ENCODE peak calls at places on chromosomes 13 and 19, in four cellular contexts. One of them, this sample, is unnamed.

GRCh38 chr13:52371736-52372247 is 34.2 kb downstream of the THSD1 start:
- DNase-seq in CD8-positive, alpha-beta T cell: no peak
- DNase-seq in H1: no peak
- DNase-seq in mucosa of descending colon: no peak
- DNase-seq in this sample: no peak

GRCh38 chr13:102799544-102800144 is 725 bp downstream of the BIVM start:
- DNase-seq in CD8-positive, alpha-beta T cell: peak; percentile 9
- DNase-seq in H1: no peak
- DNase-seq in mucosa of descending colon: no peak
- DNase-seq in this sample: no peak

GRCh38 chr19:18496980-18497256 is 25.0 kb downstream of the ELL start:
- DNase-seq in CD8-positive, alpha-beta T cell: no peak
- DNase-seq in H1: no peak
- DNase-seq in mucosa of descending colon: no peak
- DNase-seq in this sample: no peak

GRCh38 chr13:26895081-26895807 is 134.7 kb upstream of the GPR12 start:
- DNase-seq in CD8-positive, alpha-beta T cell: no peak
- DNase-seq in H1: no peak
- DNase-seq in mucosa of descending colon: no peak
- DNase-seq in this sample: no peak

GRCh38 chr19:33811736-33812387 is 15.2 kb downstream of the KCTD15 start:
- DNase-seq in CD8-positive, alpha-beta T cell: no peak
- DNase-seq in H1: no peak
- DNase-seq in mucosa of descending colon: no peak
- DNase-seq in this sample: no peak

GRCh38 chr19:9945319-9945966 is 9.1 kb upstream of the OLFM2 start:
- DNase-seq in CD8-positive, alpha-beta T cell: no peak
- DNase-seq in H1: no peak
- DNase-seq in mucosa of descending colon: peak; percentile 60
- DNase-seq in this sample: no peak

GRCh38 chr13:108003626-108004025 is 211.7 kb downstream of the LIG4 start:
- DNase-seq in CD8-positive, alpha-beta T cell: no peak
- DNase-seq in H1: no peak
- DNase-seq in mucosa of descending colon: no peak
- DNase-seq in this sample: no peak

GRCh38 chr19:5048727-5049553 is 80.0 kb downstream of the KDM4B start:
- DNase-seq in CD8-positive, alpha-beta T cell: no peak
- DNase-seq in H1: no peak
- DNase-seq in mucosa of descending colon: peak; percentile 63
- DNase-seq in this sample: no peak

GRCh38 chr13:42981853-42982252 is 10.2 kb downstream of the EPSTI1 start:
- DNase-seq in CD8-positive, alpha-beta T cell: no peak
- DNase-seq in H1: no peak
- DNase-seq in mucosa of descending colon: peak; percentile 50
- DNase-seq in this sample: no peak
- H3K9me3 ChIP-seq in CD8-positive, alpha-beta T cell: no peaks in the 10 kb centered on the region
- H3K9me3 ChIP-seq in H1: no peaks in the 10 kb centered on the region
- H3K9me3 ChIP-seq in mucosa of descending colon: no peaks in the 10 kb centered on the region
- H3K9me3 ChIP-seq in this sample: no peaks in the 10 kb centered on the region

DNA sequence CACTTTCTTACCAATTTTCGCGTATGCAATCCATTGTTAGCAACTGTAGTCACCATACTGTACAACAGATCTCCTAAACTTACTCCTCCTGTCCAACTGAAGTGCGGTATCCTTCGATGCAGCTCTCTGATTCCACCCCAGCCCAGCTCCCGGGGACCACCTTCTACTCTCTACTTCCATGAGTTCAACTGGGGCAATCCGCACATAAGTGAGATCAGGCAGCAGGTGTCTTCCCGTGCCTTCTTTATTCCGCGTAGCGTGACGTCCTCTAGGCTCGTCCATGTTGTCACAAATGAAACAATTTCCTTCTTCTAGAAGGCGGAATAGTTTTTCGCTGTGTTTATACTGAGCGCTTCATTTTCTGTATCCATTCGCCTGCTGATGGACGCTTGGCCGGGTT is 8.4 kb downstream of the LILRB1 start:
- DNase-seq in CD8-positive, alpha-beta T cell: no peak
- DNase-seq in H1: no peak
- DNase-seq in mucosa of descending colon: no peak
- DNase-seq in this sample: no peak
- H3K9me3 ChIP-seq in CD8-positive, alpha-beta T cell: no peaks in the 10 kb centered on the region
- H3K9me3 ChIP-seq in H1: peaks cover 80% of the 10 kb centered on the region
- H3K9me3 ChIP-seq in mucosa of descending colon: no peaks in the 10 kb centered on the region
- H3K9me3 ChIP-seq in this sample: no peaks in the 10 kb centered on the region

GRCh38 chr13:29830000-29830399 is 20.4 kb downstream of the UBL3 start:
- DNase-seq in CD8-positive, alpha-beta T cell: no peak
- DNase-seq in H1: no peak
- DNase-seq in mucosa of descending colon: no peak
- DNase-seq in this sample: no peak
- H3K9me3 ChIP-seq in CD8-positive, alpha-beta T cell: no peaks in the 10 kb centered on the region
- H3K9me3 ChIP-seq in H1: peaks cover 8% of the 10 kb centered on the region
- H3K9me3 ChIP-seq in mucosa of descending colon: no peaks in the 10 kb centered on the region
- H3K9me3 ChIP-seq in this sample: no peaks in the 10 kb centered on the region

GRCh38 chr13:47661076-47661475 is 340.0 kb downstream of the SUCLA2 start:
- DNase-seq in CD8-positive, alpha-beta T cell: no peak
- DNase-seq in H1: no peak
- DNase-seq in mucosa of descending colon: no peak
- DNase-seq in this sample: no peak
- H3K9me3 ChIP-seq in CD8-positive, alpha-beta T cell: no peaks in the 10 kb centered on the region
- H3K9me3 ChIP-seq in H1: peaks cover 2% of the 10 kb centered on the region
- H3K9me3 ChIP-seq in mucosa of descending colon: no peaks in the 10 kb centered on the region
- H3K9me3 ChIP-seq in this sample: no peaks in the 10 kb centered on the region

GRCh38 chr19:27774827-27775226 is 1438.1 kb downstream of the UQCRFS1 start:
- DNase-seq in CD8-positive, alpha-beta T cell: no peak
- DNase-seq in H1: no peak
- DNase-seq in mucosa of descending colon: no peak
- DNase-seq in this sample: no peak
- H3K9me3 ChIP-seq in CD8-positive, alpha-beta T cell: peaks cover 16% of the 10 kb centered on the region
- H3K9me3 ChIP-seq in H1: peaks cover 41% of the 10 kb centered on the region
- H3K9me3 ChIP-seq in mucosa of descending colon: peaks cover 70% of the 10 kb centered on the region
- H3K9me3 ChIP-seq in this sample: peaks cover 4% of the 10 kb centered on the region

This sample was measured in T-helper 17 cell.